ENCODE peak calls at places on chromosomes 5 and 9, in seven cellular contexts. L, G, W, C, I, E and A are unnamed samples.

GRCh38 chr5:129807162-129807814 is 59.4 kb downstream of the MINAR2 start:
- DNase-seq in I (no peak), W (no peak), G (no peak), L (no peak), C (no peak), E (no peak), A (no peak)

GRCh38 chr5:38551020-38552017 is 5.1 kb downstream of the LIFR start:
- DNase-seq in I (peak), W (peak), E (no peak), G (no peak), L (no peak), C (peak), A (peak)

GRCh38 chr9:131410051-131410491 is 16.2 kb downstream of the PRRC2B start:
- DNase-seq in I (no peak), E (no peak), G (peak), C (peak), L (no peak), W (no peak), A (peak)

GRCh38 chr9:90018688-90019087 is 413.9 kb downstream of the GADD45G start:
- DNase-seq in L (no peak), I (no peak), C (no peak), W (no peak), G (no peak), E (no peak), A (no peak)

GRCh38 chr5:14134086-14134485 is 9.1 kb upstream of the TRIO start:
- DNase-seq in W (no peak), C (no peak), E (no peak), L (no peak), G (no peak), I (no peak), A (no peak)

GRCh38 chr9:120235081-120235480 is 344.9 kb downstream of the CDK5RAP2 start:
- DNase-seq in C (no peak), I (no peak), W (no peak), G (no peak), E (no peak), L (no peak), A (no peak)

GRCh38 chr5:158740358-158740757 is 359.4 kb downstream of the EBF1 start:
- DNase-seq in I (no peak), E (no peak), W (no peak), C (no peak), L (no peak), G (no peak), A (no peak)

GRCh38 chr9:108618906-108619550 is 236.8 kb downstream of the ACTL7B start:
- DNase-seq in I (no peak), W (no peak), L (no peak), G (no peak), C (peak), E (no peak), A (no peak)

GRCh38 chr5:17069995-17070405 is 133.9 kb upstream of the MYO10 start:
- DNase-seq in G (no peak), C (peak), W (peak), E (no peak), L (no peak), I (no peak), A (peak)

GRCh38 chr5:145811834-145812625 is 23.1 kb downstream of the PRELID2 start:
- DNase-seq in E (no peak), L (no peak), I (no peak), G (no peak), W (no peak), C (peak), A (peak)

GRCh38 chr5:5711112-5711511 is 288.6 kb downstream of the ICE1 start:
- DNase-seq in L (no peak), W (no peak), C (no peak), I (peak), E (no peak), G (no peak), A (no peak)

GRCh38 chr9:110213413-110214044 is 5.6 kb upstream of the C9orf152 start:
- DNase-seq in I (no peak), E (no peak), G (no peak), L (peak), W (no peak), C (no peak), A (no peak)

GRCh38 chr9:109880276-109881169 is 100.5 kb downstream of the PALM2AKAP2 start:
- DNase-seq in C (peak), G (no peak), I (no peak), L (no peak), E (no peak), W (no peak), A (peak)

GRCh38 chr5:100479079-100479688 is 56.0 kb upstream of the FAM174A start:
- DNase-seq in L (peak), G (no peak), E (no peak), W (no peak), C (peak), I (peak), A (peak)

DNA sequence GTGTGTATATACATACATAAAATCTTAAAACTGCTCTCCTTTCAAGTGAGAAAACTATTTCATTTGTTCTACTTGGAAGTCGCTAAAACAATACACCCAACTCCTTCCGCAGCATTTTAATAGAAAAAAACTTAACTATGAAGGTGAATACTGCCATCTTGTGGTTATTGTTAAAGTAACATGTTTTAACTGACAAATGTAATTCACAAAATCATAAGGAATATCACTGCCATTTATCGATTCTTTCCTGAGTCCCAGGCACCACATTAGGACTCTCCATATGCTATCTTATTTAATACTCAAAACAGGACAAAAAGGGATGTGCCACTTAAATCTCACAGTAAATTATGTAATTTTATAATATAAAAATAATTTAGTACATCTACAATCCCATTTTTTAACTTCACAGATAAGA is 130.5 kb upstream of the ITGA1 start:
- DNase-seq in L (no peak), E (no peak), I (no peak), C (peak), G (no peak), W (no peak), A (peak)
- TF ChIP-seq CTCF in L (peak), E (peak), I (peak), C (peak), G (peak), W (peak), A (peak)

DNA sequence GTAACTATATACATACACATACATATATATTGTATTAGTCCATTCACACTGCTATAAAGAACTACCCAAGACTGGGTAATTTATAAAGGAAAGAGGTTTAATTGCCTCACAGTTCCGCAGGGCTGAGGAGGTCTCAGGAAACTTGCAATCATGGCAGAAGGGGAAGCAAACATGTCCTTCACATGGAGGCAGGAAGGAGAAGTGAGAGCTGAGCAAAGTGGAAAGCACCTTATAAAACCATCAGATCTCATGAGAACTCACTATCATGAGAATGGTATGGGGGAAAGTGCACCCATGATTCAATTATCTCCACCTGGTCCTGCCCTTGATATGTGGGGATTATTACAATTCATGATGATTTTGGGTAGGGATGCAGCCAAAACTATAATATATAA is 56.6 kb downstream of the LIX1 start:
- DNase-seq in E (no peak), G (no peak), L (no peak), I (no peak), W (no peak), C (no peak), A (no peak)
- H3K4me3 ChIP-seq in E (no peak), G (no peak), L (no peak), I (no peak), W (no peak), C (no peak), A (no peak)

GRCh38 chr5:27523629-27524028 is 485.2 kb upstream of the CDH9 start:
- DNase-seq in I (peak), G (no peak), L (no peak), C (no peak), E (peak), W (no peak), A (no peak)

GRCh38 chr5:27524515-27524914 is 486.1 kb upstream of the CDH9 start:
- DNase-seq in G (no peak), W (no peak), E (no peak), C (no peak), I (no peak), L (no peak), A (no peak)
- TF ChIP-seq CTCF in G (no peak), W (no peak), E (no peak), C (no peak), I (no peak), L (no peak), A (no peak)

GRCh38 chr9:137127301-137128157 is 11.4 kb upstream of the GRIN1 start:
- DNase-seq in I (peak), C (no peak), L (peak), W (no peak), E (peak), G (peak), A (peak)
- H3K4me3 ChIP-seq in I (peak), C (no peak), L (peak), W (peak), E (peak), G (peak), A (peak)

GRCh38 chr9:124011460-124012301 is at the start of gene LHX2:
- DNase-seq in I (peak), W (peak), E (peak), G (no peak), C (peak), L (no peak), A (peak)
- TF ChIP-seq CTCF in I (no peak), W (no peak), E (no peak), G (no peak), C (no peak), L (no peak), A (no peak)